ENCODE peak calls at places on chromosomes 5 and 9, in four cellular contexts. One of them, this sample, is unnamed. For H3K36me3, the result is how much of the 10 kb centered on the place peaks cover.

GRCh38 chr5:180525363-180525762 is 31.2 kb downstream of the CNOT6 start:
- DNase-seq in adrenal gland: no peak
- DNase-seq in IMR-90: no peak
- DNase-seq in breast epithelium: no peak
- DNase-seq in this sample: no peak

GRCh38 chr5:2200261-2200965 is 317.7 kb upstream of the IRX4 start:
- DNase-seq in adrenal gland: no peak
- DNase-seq in IMR-90: no peak
- DNase-seq in breast epithelium: peak
- DNase-seq in this sample: no peak

GRCh38 chr5:132469380-132470372 is 20.9 kb downstream of the IRF1 start:
- DNase-seq in adrenal gland: no peak
- DNase-seq in IMR-90: peak
- DNase-seq in breast epithelium: no peak
- DNase-seq in this sample: no peak

GRCh38 chr5:135069016-135069770 is 35.2 kb upstream of the PITX1 start:
- DNase-seq in adrenal gland: no peak
- DNase-seq in IMR-90: no peak
- DNase-seq in breast epithelium: no peak
- DNase-seq in this sample: no peak

GRCh38 chr5:115770466-115770865 is 46.0 kb downstream of the CDO1 start:
- DNase-seq in adrenal gland: peak
- DNase-seq in IMR-90: peak
- DNase-seq in breast epithelium: no peak
- DNase-seq in this sample: no peak

GRCh38 chr9:109118802-109119438 is 827 bp downstream of the TMEM245 start:
- DNase-seq in adrenal gland: peak
- DNase-seq in IMR-90: peak
- DNase-seq in breast epithelium: no peak
- DNase-seq in this sample: no peak

GRCh38 chr5:178435321-178436238 is 154.6 kb downstream of the COL23A1 start:
- DNase-seq in adrenal gland: no peak
- DNase-seq in IMR-90: no peak
- DNase-seq in breast epithelium: peak
- DNase-seq in this sample: no peak

GRCh38 chr5:89083791-89084190 is 200.8 kb upstream of the MEF2C start:
- DNase-seq in adrenal gland: no peak
- DNase-seq in IMR-90: peak
- DNase-seq in breast epithelium: no peak
- DNase-seq in this sample: no peak

GRCh38 chr5:116088062-116088461 is 3.2 kb downstream of the COMMD10 start:
- DNase-seq in adrenal gland: no peak
- DNase-seq in IMR-90: no peak
- DNase-seq in breast epithelium: no peak
- DNase-seq in this sample: no peak

GRCh38 chr5:170597109-170597741 is 93.4 kb downstream of the KCNIP1 start:
- DNase-seq in adrenal gland: peak
- DNase-seq in IMR-90: peak
- DNase-seq in breast epithelium: no peak
- DNase-seq in this sample: no peak

GRCh38 chr5:159133041-159133741 is 33.5 kb upstream of the EBF1 start:
- DNase-seq in adrenal gland: peak
- DNase-seq in IMR-90: peak
- DNase-seq in breast epithelium: no peak
- DNase-seq in this sample: no peak

GRCh38 chr5:111280282-111280901 is 56.2 kb downstream of the CAMK4 start:
- DNase-seq in adrenal gland: no peak
- DNase-seq in IMR-90: no peak
- DNase-seq in breast epithelium: no peak
- DNase-seq in this sample: no peak

GRCh38 chr5:91307023-91307422 is 76.1 kb downstream of the ARRDC3 start:
- DNase-seq in adrenal gland: no peak
- DNase-seq in IMR-90: peak
- DNase-seq in breast epithelium: no peak
- DNase-seq in this sample: no peak
- H3K36me3 ChIP-seq in adrenal gland: under half
- H3K36me3 ChIP-seq in IMR-90: under half
- H3K36me3 ChIP-seq in breast epithelium: under half
- H3K36me3 ChIP-seq in this sample: under half

GRCh38 chr5:91301459-91301858 is 81.7 kb downstream of the ARRDC3 start:
- DNase-seq in adrenal gland: no peak
- DNase-seq in IMR-90: peak
- DNase-seq in breast epithelium: no peak
- DNase-seq in this sample: no peak

GRCh38 chr5:91305640-91306039 is 77.5 kb downstream of the ARRDC3 start:
- DNase-seq in adrenal gland: no peak
- DNase-seq in IMR-90: no peak
- DNase-seq in breast epithelium: no peak
- DNase-seq in this sample: no peak

GRCh38 chr5:91302958-91303357 is 80.2 kb downstream of the ARRDC3 start:
- DNase-seq in adrenal gland: no peak
- DNase-seq in IMR-90: no peak
- DNase-seq in breast epithelium: no peak
- DNase-seq in this sample: no peak

GRCh38 chr5:91306497-91306896 is 76.6 kb downstream of the ARRDC3 start:
- DNase-seq in adrenal gland: no peak
- DNase-seq in IMR-90: peak
- DNase-seq in breast epithelium: no peak
- DNase-seq in this sample: no peak

GRCh38 chr5:91302335-91302734 is 80.8 kb downstream of the ARRDC3 start:
- DNase-seq in adrenal gland: no peak
- DNase-seq in IMR-90: no peak
- DNase-seq in breast epithelium: no peak
- DNase-seq in this sample: no peak
- H3K27ac ChIP-seq in adrenal gland: no peak
- H3K27ac ChIP-seq in IMR-90: no peak
- H3K27ac ChIP-seq in breast epithelium: peak
- H3K27ac ChIP-seq in this sample: no peak

GRCh38 chr9:2833096-2833495 is 10.8 kb downstream of the PUM3 start:
- DNase-seq in adrenal gland: no peak
- DNase-seq in IMR-90: no peak
- DNase-seq in breast epithelium: no peak
- DNase-seq in this sample: no peak
- H3K36me3 ChIP-seq in adrenal gland: under half
- H3K36me3 ChIP-seq in IMR-90: under half
- H3K36me3 ChIP-seq in breast epithelium: under half
- H3K36me3 ChIP-seq in this sample: half or more

GRCh38 chr5:64165160-64165499 is 513 bp upstream of the RNF180 start:
- DNase-seq in adrenal gland: no peak
- DNase-seq in IMR-90: no peak
- DNase-seq in breast epithelium: no peak
- DNase-seq in this sample: no peak
- H3K27ac ChIP-seq in adrenal gland: no peak
- H3K27ac ChIP-seq in IMR-90: no peak
- H3K27ac ChIP-seq in breast epithelium: peak
- H3K27ac ChIP-seq in this sample: no peak

GRCh38 chr5:157322581-157322980 is 56.7 kb downstream of the CYFIP2 start:
- DNase-seq in adrenal gland: no peak
- DNase-seq in IMR-90: no peak
- DNase-seq in breast epithelium: no peak
- DNase-seq in this sample: no peak

GRCh38 chr5:157327771-157328170 is 61.8 kb downstream of the CYFIP2 start:
- DNase-seq in adrenal gland: no peak
- DNase-seq in IMR-90: no peak
- DNase-seq in breast epithelium: no peak
- DNase-seq in this sample: no peak

GRCh38 chr5:157324237-157324636 is 58.3 kb downstream of the CYFIP2 start:
- DNase-seq in adrenal gland: no peak
- DNase-seq in IMR-90: no peak
- DNase-seq in breast epithelium: no peak
- DNase-seq in this sample: no peak

GRCh38 chr5:157326440-157327023 is 60.6 kb downstream of the CYFIP2 start:
- DNase-seq in adrenal gland: no peak
- DNase-seq in IMR-90: no peak
- DNase-seq in breast epithelium: no peak
- DNase-seq in this sample: no peak

GRCh38 chr5:157323107-157323706 is 57.3 kb downstream of the CYFIP2 start:
- DNase-seq in adrenal gland: no peak
- DNase-seq in IMR-90: no peak
- DNase-seq in breast epithelium: no peak
- DNase-seq in this sample: no peak
- H3K36me3 ChIP-seq in adrenal gland: under half
- H3K36me3 ChIP-seq in IMR-90: under half
- H3K36me3 ChIP-seq in breast epithelium: under half
- H3K36me3 ChIP-seq in this sample: half or more

GRCh38 chr5:172958268-172959046 is 767 bp upstream of the RPL26L1 start:
- DNase-seq in adrenal gland: peak
- DNase-seq in IMR-90: peak
- DNase-seq in breast epithelium: no peak
- DNase-seq in this sample: peak

GRCh38 chr5:172954751-172955159 is 4.5 kb upstream of the RPL26L1 start:
- DNase-seq in adrenal gland: no peak
- DNase-seq in IMR-90: no peak
- DNase-seq in breast epithelium: no peak
- DNase-seq in this sample: no peak

GRCh38 chr5:172956228-172956627 is 3.0 kb upstream of the RPL26L1 start:
- DNase-seq in adrenal gland: no peak
- DNase-seq in IMR-90: no peak
- DNase-seq in breast epithelium: no peak
- DNase-seq in this sample: no peak

GRCh38 chr5:172957458-172957857 is 1.8 kb upstream of the RPL26L1 start:
- DNase-seq in adrenal gland: no peak
- DNase-seq in IMR-90: no peak
- DNase-seq in breast epithelium: no peak
- DNase-seq in this sample: no peak

GRCh38 chr5:172956936-172957335 is 2.3 kb upstream of the RPL26L1 start:
- DNase-seq in adrenal gland: peak
- DNase-seq in IMR-90: no peak
- DNase-seq in breast epithelium: no peak
- DNase-seq in this sample: no peak
- H3K27ac ChIP-seq in adrenal gland: no peak
- H3K27ac ChIP-seq in IMR-90: peak
- H3K27ac ChIP-seq in breast epithelium: peak
- H3K27ac ChIP-seq in this sample: no peak

DNA sequence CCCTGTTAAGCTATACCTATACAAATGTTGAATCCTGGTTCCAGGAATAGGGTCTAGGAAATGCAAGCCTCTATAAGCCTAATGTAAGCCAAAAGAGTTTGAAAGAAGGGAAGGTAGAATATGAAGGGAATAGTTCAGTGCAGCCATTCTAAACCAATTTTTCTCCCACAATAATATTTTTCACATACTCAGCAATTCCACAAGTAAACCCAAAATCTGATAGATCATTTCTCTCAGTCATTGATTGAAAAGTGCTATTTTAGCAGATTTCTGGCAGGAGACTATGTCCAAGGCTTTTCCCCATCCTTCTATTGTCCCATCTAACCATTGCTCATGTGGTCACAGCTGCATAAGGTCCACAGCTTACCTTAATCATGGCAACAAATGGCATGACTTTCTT is 20.7 kb upstream of the PLAC8L1 start:
- DNase-seq in adrenal gland: no peak
- DNase-seq in IMR-90: no peak
- DNase-seq in breast epithelium: no peak
- DNase-seq in this sample: no peak
- H3K36me3 ChIP-seq in adrenal gland: under half
- H3K36me3 ChIP-seq in IMR-90: under half
- H3K36me3 ChIP-seq in breast epithelium: under half
- H3K36me3 ChIP-seq in this sample: half or more

GRCh38 chr9:37998881-37999311 is 70.1 kb downstream of the SHB start:
- DNase-seq in adrenal gland: no peak
- DNase-seq in IMR-90: peak
- DNase-seq in breast epithelium: no peak
- DNase-seq in this sample: no peak
- H3K27ac ChIP-seq in adrenal gland: no peak
- H3K27ac ChIP-seq in IMR-90: peak
- H3K27ac ChIP-seq in breast epithelium: no peak
- H3K27ac ChIP-seq in this sample: no peak

DNA sequence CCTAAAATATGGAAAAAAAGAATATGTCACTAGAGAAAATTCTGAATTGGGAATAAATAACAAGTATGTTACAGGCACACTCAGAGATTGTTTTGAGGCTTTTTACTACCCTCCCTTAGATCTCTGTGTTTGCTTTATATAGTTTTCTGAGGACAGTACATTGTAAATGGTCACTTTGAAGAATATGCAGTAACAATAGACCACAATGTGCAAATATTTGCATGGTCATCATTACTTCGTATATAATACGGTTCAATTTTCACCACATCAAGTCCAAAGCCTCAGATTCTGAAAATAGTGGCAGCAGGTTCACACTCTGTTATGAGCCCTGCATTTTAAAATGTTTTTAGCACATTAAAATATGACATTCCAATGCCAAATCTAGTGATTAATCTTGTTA is 238.6 kb downstream of the ADAMTS6 start:
- DNase-seq in adrenal gland: no peak
- DNase-seq in IMR-90: no peak
- DNase-seq in breast epithelium: no peak
- DNase-seq in this sample: no peak
- H3K36me3 ChIP-seq in adrenal gland: under half
- H3K36me3 ChIP-seq in IMR-90: under half
- H3K36me3 ChIP-seq in breast epithelium: under half
- H3K36me3 ChIP-seq in this sample: under half